ENCODE peak calls at places on chromosomes 3 and 15, in eight cellular contexts. H is suprapubic skin, K is GM12891, E is adrenal gland, Y is body of pancreas, G is IMR-90, M is ovary, D is heart left ventricle. O is an unnamed sample.
A peak's percentile ranks its signal among the peaks of the same experiment; 100 is the strongest.

GRCh38 chr3:64074091-64074490 is 50.8 kb upstream of the PSMD6 start:
- DNase-seq in K (no peak), G (peak; percentile 79), H (no peak), D (no peak), M (no peak), Y (no peak), E (no peak), O (no peak)

GRCh38 chr3:127483902-127484591 is 106.5 kb downstream of the TPRA1 start:
- DNase-seq in Y (no peak), E (peak; percentile 0), M (peak; percentile 10), G (no peak), K (peak; percentile 57), H (peak; percentile 72), D (peak; percentile 3), O (no peak)

GRCh38 chr3:72890166-72890925 is 2.5 kb downstream of the GXYLT2 start:
- DNase-seq in G (no peak), Y (no peak), E (no peak), M (no peak), K (no peak), D (no peak), H (no peak), O (no peak)

GRCh38 chr3:103924544-103924943 is 1442.2 kb upstream of the ALCAM start:
- DNase-seq in K (no peak), G (no peak), M (no peak), Y (no peak), H (no peak), E (no peak), D (no peak), O (no peak)

GRCh38 chr3:10551821-10552630 is 46.6 kb upstream of the ATP2B2 start:
- DNase-seq in H (peak; percentile 79), K (no peak), Y (peak; percentile 39), M (no peak), G (peak; percentile 19), E (no peak), D (no peak), O (peak; percentile 12)

GRCh38 chr3:122661633-122662032 is 19.0 kb upstream of the PARP14 start:
- DNase-seq in G (no peak), D (no peak), E (no peak), K (no peak), Y (peak; percentile 51), M (no peak), H (no peak), O (no peak)

GRCh38 chr3:15427981-15428380 is 583 bp downstream of the EAF1 start:
- DNase-seq in G (no peak), M (no peak), H (no peak), D (no peak), Y (no peak), E (no peak), K (no peak), O (peak; percentile 46)

GRCh38 chr3:52317601-52318000 is 1.5 kb downstream of the DNAH1 start:
- DNase-seq in M (peak; percentile 74), E (peak; percentile 37), D (peak; percentile 58), Y (peak; percentile 45), H (no peak), G (peak; percentile 11), K (peak; percentile 88), O (peak; percentile 76)

GRCh38 chr15:90743407-90743806 is 26.3 kb downstream of the BLM start:
- DNase-seq in K (no peak), D (no peak), H (no peak), G (no peak), Y (no peak), M (no peak), E (no peak), O (no peak)

GRCh38 chr3:20914260-20914659 is 728.3 kb upstream of the SGO1 start:
- DNase-seq in Y (no peak), H (no peak), E (no peak), G (no peak), D (no peak), K (no peak), M (no peak), O (no peak)

GRCh38 chr15:34609658-34610057 is 26.2 kb upstream of the GOLGA8B start:
- DNase-seq in M (no peak), K (no peak), G (no peak), H (no peak), Y (no peak), E (no peak), D (no peak), O (no peak)

GRCh38 chr15:99536422-99537033 is 29.3 kb upstream of the MEF2A start:
- DNase-seq in E (peak; percentile 53), K (no peak), M (no peak), H (no peak), G (peak; percentile 65), Y (peak; percentile 42), D (peak; percentile 65), O (no peak)

GRCh38 chr3:22475665-22476064 is 724.7 kb upstream of the ZNF385D start:
- DNase-seq in E (no peak), M (no peak), Y (no peak), H (no peak), D (no peak), G (no peak), K (no peak), O (no peak)

GRCh38 chr15:62928996-62929350 is 113.6 kb upstream of the TPM1 start:
- DNase-seq in E (no peak), K (no peak), H (no peak), Y (no peak), D (no peak), G (peak; percentile 92), M (no peak), O (no peak)

GRCh38 chr15:96115642-96116041 is 214.9 kb upstream of the NR2F2 start:
- DNase-seq in D (no peak), G (peak; percentile 75), Y (no peak), K (no peak), E (no peak), M (no peak), H (no peak), O (no peak)

GRCh38 chr3:132703733-132704132 is 18.5 kb downstream of the NPHP3 start:
- DNase-seq in Y (no peak), M (no peak), D (no peak), H (no peak), G (peak; percentile 82), E (no peak), K (no peak), O (no peak)

GRCh38 chr3:4741404-4742307 is 237.6 kb upstream of the BHLHE40 start:
- DNase-seq in K (no peak), D (peak; percentile 79), M (peak; percentile 75), E (peak; percentile 90), H (peak; percentile 34), G (peak; percentile 99), Y (peak; percentile 93), O (peak; percentile 52)

GRCh38 chr3:148861277-148861869 is 3.7 kb upstream of the CPA3 start:
- DNase-seq in G (peak; percentile 54), K (peak; percentile 18), E (no peak), D (no peak), H (no peak), Y (no peak), M (no peak), O (no peak)

GRCh38 chr15:32974691-32975090 is 219.8 kb downstream of the FMN1 start:
- DNase-seq in Y (no peak), K (no peak), E (no peak), D (no peak), G (peak; percentile 63), M (no peak), H (no peak), O (no peak)

GRCh38 chr3:148203263-148204010 is 494.3 kb upstream of the AGTR1 start:
- DNase-seq in M (no peak), H (no peak), K (no peak), D (no peak), Y (no peak), G (peak; percentile 5), E (no peak), O (no peak)

GRCh38 chr15:80710635-80711553 is 15.8 kb downstream of the ABHD17C start:
- DNase-seq in G (peak; percentile 63), Y (no peak), E (no peak), K (no peak), H (no peak), M (no peak), D (no peak), O (no peak)

GRCh38 chr3:44338828-44339127 is 212 bp downstream of the TCAIM start:
- DNase-seq in D (no peak), G (no peak), E (no peak), K (no peak), H (no peak), M (no peak), Y (no peak), O (no peak)
- TF ChIP-seq POLR2A in D (no peak), G (no peak), E (no peak), K (no peak), H (no peak), M (no peak), Y (no peak), O (no peak)

GRCh38 chr3:179653106-179653776 is 401 bp downstream of the USP13 start:
- DNase-seq in E (peak; percentile 86), G (peak; percentile 82), Y (peak; percentile 81), K (peak; percentile 39), H (peak; percentile 88), M (peak; percentile 80), D (peak; percentile 77), O (peak; percentile 68)
- TF ChIP-seq POLR2A in E (peak; percentile 81), G (no peak), Y (peak; percentile 22), K (peak; percentile 20), H (no peak), M (peak; percentile 17), D (no peak), O (peak; percentile 20)

DNA sequence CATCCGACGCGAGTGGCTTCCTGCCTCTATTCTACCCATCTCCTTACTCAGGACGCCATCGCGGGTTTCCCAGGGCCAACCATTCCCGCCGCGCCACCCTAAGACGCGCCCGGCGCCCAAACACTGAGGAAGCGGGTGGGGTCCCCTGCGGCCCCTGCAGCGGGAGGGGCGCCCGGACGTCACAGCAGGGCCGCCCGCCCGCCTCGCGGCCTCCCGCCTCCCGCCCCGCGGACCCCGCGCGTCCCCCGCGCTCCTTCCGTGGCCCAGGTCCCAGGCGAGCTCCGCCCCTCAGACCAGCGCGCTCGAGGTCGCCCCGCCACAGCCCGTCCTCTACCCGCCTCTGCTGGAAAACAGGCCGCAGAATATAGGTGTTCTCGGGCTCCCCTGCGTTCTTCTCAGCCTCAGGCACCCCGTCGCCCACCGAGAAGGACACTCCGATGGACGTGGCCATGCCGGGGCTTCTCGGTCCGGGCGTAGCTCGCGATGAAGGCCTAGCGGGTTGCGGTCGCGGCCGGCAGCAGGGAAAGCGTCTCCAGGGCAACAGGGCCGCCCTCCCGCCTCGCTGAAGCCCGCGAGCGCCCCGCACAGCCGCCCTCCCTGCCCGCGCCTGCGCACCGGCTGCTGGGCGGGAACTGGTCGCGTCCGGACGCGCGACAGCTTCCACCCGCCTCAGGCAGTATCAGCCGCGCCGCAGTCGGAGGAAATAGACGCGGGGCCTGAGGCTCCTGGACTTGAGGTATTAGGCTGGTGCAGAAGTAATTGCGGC is at the start of gene DYNLT2B:
- DNase-seq in K (peak; percentile 97), Y (peak; percentile 90), M (peak; percentile 87), E (peak; percentile 87), H (peak; percentile 90), G (peak; percentile 84), D (peak; percentile 88), O (peak; percentile 91)
- TF ChIP-seq POLR2A in K (peak; percentile 77), Y (peak; percentile 64), M (peak; percentile 48), E (peak; percentile 76), H (peak; percentile 20), G (no peak), D (peak; percentile 82), O (peak; percentile 74)

DNA sequence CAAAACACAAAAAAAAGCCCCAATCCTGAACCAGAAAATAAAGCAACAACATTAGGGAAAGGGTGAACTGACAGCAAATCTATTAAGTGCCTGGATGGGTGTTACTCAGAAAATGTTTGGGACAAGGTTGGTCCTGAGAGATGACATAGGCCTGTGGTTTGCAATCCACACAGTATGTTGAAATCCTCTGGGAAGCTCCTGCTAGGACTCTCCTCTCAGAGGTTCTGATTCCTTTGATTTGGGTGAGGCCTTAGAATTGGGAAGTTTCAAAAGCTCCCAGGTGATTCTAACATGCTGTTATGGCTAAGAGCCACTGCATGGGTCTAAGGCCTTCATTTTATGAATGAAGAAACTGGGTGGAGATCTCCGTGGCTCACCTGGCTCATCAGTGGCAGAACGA is 18.4 kb downstream of the CLDN1 start:
- DNase-seq in G (no peak), Y (no peak), K (no peak), H (no peak), M (no peak), D (no peak), E (no peak), O (no peak)
- TF ChIP-seq POLR2A in G (no peak), Y (no peak), K (no peak), H (no peak), M (no peak), D (no peak), E (no peak), O (no peak)

O was measured in transverse colon.